ENCODE peak calls at places on chromosomes 3 and 15, in five cellular contexts. B, M, W, C and L are unnamed samples. For H3K4me1, the result is how much of the 10 kb centered on the place peaks cover.

GRCh38 chr15:37083610-37084009 is 16.7 kb downstream of the MEIS2 start:
- DNase-seq in M (no peak), W (no peak), B (no peak), C (peak), L (no peak)

GRCh38 chr3:134494539-134494938 is 8.7 kb downstream of the CEP63 start:
- DNase-seq in M (no peak), C (no peak), W (no peak), B (no peak), L (no peak)

GRCh38 chr3:168467085-168467714 is 371.5 kb upstream of the GOLIM4 start:
- DNase-seq in W (peak), M (peak), B (peak), C (peak), L (peak)

GRCh38 chr15:47514251-47514652 is 203.1 kb upstream of the SEMA6D start:
- DNase-seq in B (peak), M (no peak), C (peak), W (no peak), L (no peak)

GRCh38 chr15:63374686-63375520 is 6.7 kb downstream of the CA12 start:
- DNase-seq in C (peak), M (no peak), B (peak), W (no peak), L (no peak)

GRCh38 chr15:57881361-57881760 is 174.8 kb downstream of the POLR2M start:
- DNase-seq in M (no peak), W (no peak), B (no peak), C (no peak), L (no peak)

GRCh38 chr3:138944136-138944658 is 2.7 kb downstream of the FOXL2 start:
- DNase-seq in M (peak), W (no peak), C (no peak), B (no peak), L (peak)

GRCh38 chr3:122975163-122975923 is 52.2 kb downstream of the SEMA5B start:
- DNase-seq in W (no peak), M (peak), C (peak), B (peak), L (peak)

GRCh38 chr3:103992469-103992868 is 1374.2 kb upstream of the ALCAM start:
- DNase-seq in M (peak), C (no peak), W (no peak), B (no peak), L (peak)

GRCh38 chr3:33957176-33957575 is 158.7 kb downstream of the PDCD6IP start:
- DNase-seq in C (no peak), B (no peak), M (no peak), W (no peak), L (no peak)

GRCh38 chr3:45993421-45994027 is 2.1 kb downstream of the FYCO1 start:
- DNase-seq in B (no peak), W (no peak), M (no peak), C (no peak), L (no peak)

GRCh38 chr3:158911586-158911985 is 109.7 kb downstream of the MFSD1 start:
- DNase-seq in B (no peak), M (no peak), W (no peak), C (no peak), L (no peak)

GRCh38 chr3:25291524-25291923 is 136.5 kb upstream of the RARB start:
- DNase-seq in W (peak), M (no peak), C (no peak), B (no peak), L (no peak)

GRCh38 chr15:59322056-59322755 is 50.5 kb downstream of the MYO1E start:
- DNase-seq in M (no peak), W (no peak), B (no peak), C (no peak), L (no peak)

GRCh38 chr3:141477224-141477623 is 9.6 kb upstream of the RASA2 start:
- DNase-seq in W (no peak), B (peak), C (peak), M (no peak), L (peak)

GRCh38 chr3:150736316-150736719 is 26.7 kb downstream of the SIAH2 start:
- DNase-seq in M (peak), W (no peak), C (no peak), B (no peak), L (peak)

GRCh38 chr3:13501056-13501455 is 20.9 kb downstream of the HDAC11 start:
- DNase-seq in B (no peak), M (no peak), C (no peak), W (no peak), L (no peak)

GRCh38 chr15:41971893-41972340 is 440 bp downstream of the EHD4 start:
- DNase-seq in C (no peak), W (peak), B (no peak), M (no peak), L (no peak)

GRCh38 chr15:51401872-51402517 is 60.5 kb downstream of the GLDN start:
- DNase-seq in W (peak), M (peak), C (peak), B (peak), L (peak)

GRCh38 chr15:38254065-38254883 is 1.6 kb downstream of the SPRED1 start:
- DNase-seq in C (peak), B (peak), W (no peak), M (no peak), L (peak)

DNA sequence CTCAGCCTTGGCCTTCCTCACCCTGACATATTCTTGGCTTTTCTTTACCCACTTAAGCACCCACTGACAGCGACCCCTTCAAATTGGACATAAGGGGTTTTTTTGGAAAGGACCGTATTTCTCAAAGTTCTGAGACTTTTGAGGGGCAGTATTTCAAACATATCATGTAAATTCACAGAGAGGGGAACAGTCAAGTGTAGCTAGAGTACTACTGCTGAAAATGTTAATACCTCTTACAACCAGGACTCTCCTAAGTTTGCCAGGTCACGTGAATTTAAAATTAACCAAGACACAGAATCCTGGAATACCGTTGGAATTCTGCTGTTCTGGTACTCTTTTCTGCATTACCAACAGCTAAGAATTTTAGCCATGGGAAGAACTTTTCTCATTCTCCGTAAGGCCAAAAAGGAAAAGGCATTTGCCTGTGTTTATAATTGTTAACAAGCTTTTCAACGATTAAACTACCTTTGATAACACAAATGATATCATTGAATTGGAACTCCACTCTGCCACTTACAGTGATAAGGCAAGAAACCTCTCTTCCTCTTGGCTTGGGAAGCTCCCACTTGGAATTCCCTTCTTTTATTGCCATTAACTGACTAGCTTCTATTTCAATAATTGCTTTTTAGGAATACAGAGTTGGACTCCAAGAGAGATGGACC is 590 bp upstream of the GBE1 start:
- DNase-seq in W (no peak), M (no peak), C (no peak), B (no peak), L (peak)
- H4K8ac ChIP-seq in W (no peak), M (no peak), C (peak), B (peak), L (no peak)

GRCh38 chr3:101284757-101285156 is 35.6 kb downstream of the IMPG2 start:
- DNase-seq in C (no peak), M (no peak), W (no peak), B (no peak), L (no peak)

GRCh38 chr3:101281616-101282015 is 38.8 kb downstream of the IMPG2 start:
- DNase-seq in W (no peak), M (no peak), C (no peak), B (no peak), L (no peak)

GRCh38 chr3:101279162-101279561 is 41.2 kb downstream of the IMPG2 start:
- DNase-seq in W (no peak), M (no peak), B (peak), C (no peak), L (no peak)

DNA sequence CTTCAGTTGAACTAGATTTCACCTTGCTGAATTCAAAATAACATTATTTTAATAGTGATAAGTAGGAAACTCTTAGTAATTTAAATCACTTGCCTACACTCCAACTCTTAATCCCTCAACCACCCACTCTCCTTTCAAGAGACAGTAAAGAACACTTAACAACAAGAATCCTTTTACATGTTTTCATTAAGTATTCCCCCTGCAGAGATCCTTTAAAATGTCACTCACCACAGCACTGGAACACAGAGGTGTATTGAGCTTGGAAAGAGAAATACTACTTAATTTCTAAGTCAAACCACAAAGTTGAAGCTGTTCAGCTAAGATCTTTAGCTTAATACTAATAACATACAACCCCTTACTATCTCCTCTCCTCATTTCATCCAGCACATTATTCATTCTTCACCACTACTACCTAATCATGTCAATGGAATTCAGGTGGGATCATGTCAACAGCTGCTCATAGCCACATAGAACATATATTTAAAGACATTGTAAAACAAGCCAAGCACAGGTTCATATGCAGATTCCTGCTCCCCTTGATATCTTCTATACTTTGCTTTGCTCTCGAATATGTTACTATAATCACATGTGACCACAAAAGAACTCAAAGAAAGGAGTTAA is 40.5 kb downstream of the IMPG2 start:
- DNase-seq in W (no peak), B (peak), C (no peak), M (no peak), L (no peak)
- H3K4me1 ChIP-seq in W (under half), B (under half), C (under half), M (under half), L (under half)

DNA sequence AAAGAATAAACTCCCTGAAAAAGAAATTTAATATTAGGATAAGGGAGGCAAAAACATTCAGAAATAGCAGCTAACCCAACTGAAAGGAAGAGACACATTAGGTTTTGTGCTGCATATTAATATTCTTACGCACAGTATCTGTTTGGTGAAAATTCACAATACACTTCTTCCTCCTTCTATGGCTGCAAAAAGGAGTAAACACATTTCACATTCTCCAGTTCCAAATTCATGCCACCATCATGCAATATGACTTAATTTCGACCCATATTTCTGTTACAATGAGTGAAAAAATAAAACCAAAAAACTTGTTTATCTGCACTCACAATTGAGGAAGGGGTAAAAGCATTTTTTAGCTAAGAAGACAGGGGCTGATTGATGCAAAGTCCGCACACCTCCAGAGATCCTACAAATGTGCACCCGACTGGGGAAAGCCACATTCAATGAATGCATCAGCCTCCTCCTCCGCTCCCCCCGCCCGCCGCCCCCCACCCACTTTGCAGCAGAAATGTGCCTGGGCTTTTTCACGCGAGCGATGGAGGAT is 1.0 kb downstream of the RFX7 start:
- DNase-seq in M (no peak), B (no peak), W (peak), C (peak), L (no peak)
- H4K8ac ChIP-seq in M (no peak), B (no peak), W (no peak), C (no peak), L (no peak)

DNA sequence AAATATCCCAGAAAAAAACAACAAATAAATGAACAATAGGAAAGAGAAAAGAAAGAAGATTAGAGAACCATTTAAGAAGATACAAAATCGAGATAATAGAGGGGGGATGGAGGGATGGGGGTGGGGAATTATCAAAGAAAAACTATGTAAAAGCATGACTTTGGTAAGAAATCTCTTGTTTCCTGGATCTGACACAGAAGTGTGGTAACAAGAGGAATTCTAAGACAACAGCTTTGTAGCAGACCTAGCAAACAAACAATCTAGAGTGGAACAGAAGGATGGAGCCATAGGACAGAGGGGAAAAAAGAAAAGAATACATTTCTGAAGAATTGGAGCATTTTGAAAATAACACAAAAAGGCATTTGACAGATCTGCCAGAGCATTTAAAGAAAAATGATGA is 49.3 kb upstream of the HEG1 start:
- DNase-seq in M (no peak), W (no peak), C (no peak), B (no peak), L (no peak)
- H3K4me1 ChIP-seq in M (under half), W (under half), C (under half), B (under half), L (under half)

GRCh38 chr3:49680493-49681231 is 6.5 kb downstream of the APEH start:
- DNase-seq in W (no peak), M (no peak), B (no peak), C (no peak), L (no peak)
- H4K8ac ChIP-seq in W (no peak), M (no peak), B (no peak), C (no peak), L (no peak)

DNA sequence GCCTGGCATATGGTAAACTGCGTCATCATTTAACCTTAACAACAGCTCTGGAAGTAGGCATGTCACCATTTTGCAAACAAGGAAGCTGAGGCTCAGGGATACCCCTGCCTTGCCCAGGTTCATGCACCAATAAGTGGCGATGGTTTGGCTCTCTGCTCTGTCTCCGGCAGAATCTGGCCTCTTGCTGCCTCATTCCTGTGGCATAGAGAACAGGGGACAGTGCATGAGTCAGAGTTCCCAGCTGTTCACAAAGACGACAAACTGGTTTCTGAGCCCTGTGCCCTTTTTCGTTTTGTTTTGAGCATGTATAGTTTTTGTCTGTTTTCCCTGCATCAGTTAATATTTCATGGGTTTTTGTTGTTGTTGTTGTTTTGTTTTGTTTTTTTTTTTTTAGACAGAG is 236.8 kb downstream of the OPA1 start:
- DNase-seq in W (no peak), M (no peak), C (peak), B (peak), L (peak)
- H3K4me1 ChIP-seq in W (under half), M (under half), C (under half), B (under half), L (under half)

DNA sequence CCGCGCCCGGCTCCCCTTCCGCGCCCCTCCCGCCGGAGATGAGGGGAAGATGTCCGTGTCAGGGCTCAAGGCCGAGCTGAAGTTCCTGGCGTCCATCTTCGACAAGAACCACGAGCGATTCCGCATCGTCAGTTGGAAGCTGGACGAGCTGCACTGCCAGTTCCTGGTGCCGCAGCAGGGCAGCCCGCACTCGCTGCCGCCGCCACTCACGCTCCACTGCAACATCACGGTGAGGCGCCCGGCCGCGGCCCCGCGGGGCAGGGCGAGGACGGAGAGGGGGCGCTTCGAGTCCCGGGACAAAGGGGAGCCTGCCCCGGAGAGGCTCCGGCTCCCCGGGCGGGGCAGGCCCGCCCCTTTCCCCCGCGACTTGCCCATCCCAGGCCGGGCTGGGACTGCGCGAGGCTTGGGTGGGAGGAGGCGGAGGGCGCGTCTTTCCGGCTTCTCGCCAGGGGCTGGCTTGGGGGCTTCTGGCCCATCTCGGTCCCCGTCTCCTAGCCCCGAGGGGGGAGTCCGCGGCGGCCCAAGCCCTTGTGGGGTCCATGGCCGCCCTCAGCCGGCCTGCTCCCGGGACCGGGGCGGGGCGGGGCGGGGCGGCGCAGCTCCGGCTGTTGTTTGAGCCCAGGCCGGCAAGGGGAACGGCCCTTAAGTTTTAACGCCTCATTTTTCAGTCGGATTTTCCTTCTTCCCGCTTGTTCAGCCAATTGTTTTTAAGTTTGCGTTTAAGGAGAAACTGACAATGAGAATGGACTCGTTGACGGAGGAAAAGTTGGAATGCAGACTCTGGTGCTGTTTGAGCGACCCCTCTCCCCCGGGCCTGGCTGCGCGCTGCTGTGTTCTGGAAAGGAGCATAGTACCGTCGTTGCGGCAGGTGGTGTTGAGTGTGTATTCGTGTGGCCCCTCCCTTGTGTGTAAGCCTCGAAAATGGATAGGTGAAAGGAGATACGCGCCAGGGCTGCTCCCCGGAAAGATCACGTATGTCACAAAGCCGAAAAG is 667 bp downstream of the UBE2Q2 start:
- DNase-seq in B (peak), W (peak), M (peak), C (peak), L (peak)
- H4K8ac ChIP-seq in B (peak), W (peak), M (peak), C (peak), L (no peak)

DNA sequence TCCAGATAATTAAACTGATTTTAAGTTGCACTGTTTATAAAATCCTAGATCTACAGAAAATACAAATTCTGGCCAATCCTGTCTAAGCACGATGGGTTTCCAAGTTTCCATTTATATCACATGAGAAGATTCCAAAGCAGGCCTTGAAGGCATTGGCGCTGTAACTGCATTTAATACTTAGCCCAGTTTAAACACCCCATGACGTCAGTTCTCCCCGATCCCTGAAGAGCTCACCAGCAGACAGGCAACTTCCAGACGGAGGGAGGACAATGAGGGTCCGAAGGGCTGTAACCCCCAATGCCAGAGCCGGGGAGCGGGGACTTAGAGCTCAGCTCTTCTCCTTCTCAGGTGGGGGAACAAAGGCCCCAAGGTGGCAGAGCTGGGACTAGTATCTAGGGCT is 117.3 kb downstream of the XXYLT1 start:
- DNase-seq in C (no peak), W (no peak), B (peak), M (no peak), L (no peak)
- H3K4me1 ChIP-seq in C (under half), W (under half), B (under half), M (under half), L (under half)

GRCh38 chr3:48299746-48300361 is 33.6 kb downstream of the SPINK8 start:
- DNase-seq in B (no peak), C (no peak), M (no peak), W (no peak), L (no peak)
- H4K8ac ChIP-seq in B (peak), C (no peak), M (no peak), W (no peak), L (no peak)

DNA sequence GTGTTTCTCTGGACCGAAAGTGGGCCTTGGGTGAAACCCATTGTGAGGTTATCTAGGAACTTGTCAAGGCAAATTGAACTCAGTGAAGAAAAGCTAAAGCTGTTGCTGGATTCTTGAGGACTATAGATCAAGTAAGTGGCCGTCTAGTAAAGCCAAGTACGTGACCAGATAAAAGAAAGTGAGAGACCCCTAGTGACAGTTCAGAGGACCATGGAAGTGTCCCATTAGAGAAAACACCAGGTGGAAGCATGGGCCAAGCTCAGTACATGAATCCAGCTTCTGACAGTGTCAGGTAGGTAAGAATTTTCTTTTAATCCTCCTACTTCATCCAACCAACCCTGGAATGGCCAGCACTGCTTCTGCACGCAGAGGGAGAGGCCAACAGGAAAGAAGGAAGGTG is 349.3 kb upstream of the RGMA start:
- DNase-seq in C (no peak), W (no peak), B (no peak), M (no peak), L (peak)
- H3K4me1 ChIP-seq in C (under half), W (under half), B (under half), M (under half), L (under half)